ENCODE peak calls at places on chromosome 1, in six cellular contexts. E is IMR-90, N is H9, P is mesenchymal stem cell, Q is neuronal stem cell, B is trophoblast cell. C is an unnamed sample.

GRCh38 chr1:153040950-153041631 is at the start of gene SPRR2D:
- DNase-seq in N (no peak), P (no peak), Q (no peak), B (peak; percentile 7), E (no peak), C (no peak)

GRCh38 chr1:203686091-203686632 is 59.5 kb downstream of the ATP2B4 start:
- DNase-seq in E (peak; percentile 58), N (no peak), B (no peak), P (peak; percentile 64), Q (no peak), C (no peak)

GRCh38 chr1:146007785-146008133 is 11.4 kb upstream of the TXNIP start:
- DNase-seq in B (no peak), N (no peak), Q (no peak), P (no peak), E (no peak), C (no peak)

GRCh38 chr1:205344010-205344808 is 12.5 kb downstream of the KLHDC8A start:
- DNase-seq in B (no peak), E (no peak), P (peak; percentile 30), N (no peak), Q (no peak), C (peak; percentile 67)

GRCh38 chr1:62144238-62144831 is 50.3 kb upstream of the L1TD1 start:
- DNase-seq in P (peak; percentile 47), E (peak; percentile 52), N (peak; percentile 51), Q (peak; percentile 55), B (peak; percentile 61), C (peak; percentile 68)

GRCh38 chr1:152473887-152474537 is 36.6 kb upstream of the LCE5A start:
- DNase-seq in B (peak; percentile 51), P (no peak), E (no peak), Q (no peak), N (no peak), C (no peak)

GRCh38 chr1:77421504-77422233 is 139.8 kb downstream of the AK5 start:
- DNase-seq in E (no peak), N (no peak), P (no peak), B (no peak), Q (no peak), C (no peak)

GRCh38 chr1:6288026-6288425 is 27.1 kb upstream of the GPR153 start:
- DNase-seq in N (no peak), Q (no peak), B (no peak), P (no peak), E (no peak), C (no peak)

GRCh38 chr1:231214918-231215675 is 25.9 kb upstream of the GNPAT start:
- DNase-seq in E (no peak), B (no peak), Q (no peak), P (no peak), N (no peak), C (no peak)

GRCh38 chr1:87240661-87241285 is 87.9 kb upstream of the LMO4 start:
- DNase-seq in Q (no peak), B (peak; percentile 17), E (no peak), P (no peak), N (no peak), C (no peak)

GRCh38 chr1:211259596-211260126 is 495 bp downstream of the RCOR3 start:
- DNase-seq in Q (no peak), E (no peak), P (no peak), B (no peak), N (no peak), C (no peak)

DNA sequence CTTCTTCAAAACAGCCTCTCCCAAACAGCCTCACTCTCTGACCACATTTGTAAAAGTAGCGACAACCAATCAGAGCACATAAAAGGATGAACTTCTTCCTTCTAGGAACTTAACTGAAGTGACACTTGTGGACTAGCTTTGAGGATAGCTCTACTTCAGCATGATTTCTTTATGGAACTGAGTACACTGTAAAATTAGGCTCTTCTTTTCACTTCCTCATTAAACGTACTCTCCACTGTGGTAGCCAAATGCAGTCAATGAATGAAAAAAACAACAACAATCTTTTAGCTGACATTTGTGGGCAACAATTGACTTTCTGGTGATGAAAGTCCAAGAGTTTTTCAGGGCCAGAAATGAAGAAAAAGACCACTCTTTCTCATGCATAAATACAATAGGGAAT is 9.6 kb downstream of the LRRC53 start:
- DNase-seq in N (no peak), B (no peak), P (no peak), Q (no peak), E (no peak), C (no peak)
- H3K27ac ChIP-seq in N (no peak overlapping the region), B (no peak overlapping the region), P (no peak overlapping the region), Q (no peak overlapping the region), E (no peak overlapping the region), C (no peak overlapping the region)

GRCh38 chr1:56574794-56575193 is 4.6 kb downstream of the PLPP3 start:
- DNase-seq in N (no peak), B (no peak), E (no peak), P (no peak), Q (no peak), C (no peak)

GRCh38 chr1:56572334-56573050 is 6.9 kb downstream of the PLPP3 start:
- DNase-seq in B (no peak), Q (no peak), N (no peak), P (no peak), E (no peak), C (no peak)

GRCh38 chr1:56575865-56576264 is 3.5 kb downstream of the PLPP3 start:
- DNase-seq in P (no peak), Q (no peak), B (no peak), N (no peak), E (no peak), C (no peak)

GRCh38 chr1:56570924-56571372 is 8.4 kb downstream of the PLPP3 start:
- DNase-seq in E (no peak), P (no peak), B (no peak), N (no peak), Q (no peak), C (no peak)

GRCh38 chr1:56573311-56573710 is 6.1 kb downstream of the PLPP3 start:
- DNase-seq in P (no peak), E (no peak), B (no peak), N (no peak), Q (no peak), C (no peak)
- H3K4ac ChIP-seq in P (no peak overlapping the region), E (no peak overlapping the region), B (peak overlapping the region; percentile 95), N (no peak overlapping the region), Q (no peak overlapping the region), C (no peak overlapping the region)

GRCh38 chr1:92945748-92946270 is 15.5 kb downstream of the DIPK1A start:
- DNase-seq in P (no peak), E (no peak), B (no peak), N (no peak), Q (no peak), C (no peak)
- H3K4me2 ChIP-seq in P (no peak overlapping the region), E (no peak overlapping the region), B (no peak overlapping the region), N (no peak overlapping the region), Q (no peak overlapping the region), C (no peak overlapping the region)

DNA sequence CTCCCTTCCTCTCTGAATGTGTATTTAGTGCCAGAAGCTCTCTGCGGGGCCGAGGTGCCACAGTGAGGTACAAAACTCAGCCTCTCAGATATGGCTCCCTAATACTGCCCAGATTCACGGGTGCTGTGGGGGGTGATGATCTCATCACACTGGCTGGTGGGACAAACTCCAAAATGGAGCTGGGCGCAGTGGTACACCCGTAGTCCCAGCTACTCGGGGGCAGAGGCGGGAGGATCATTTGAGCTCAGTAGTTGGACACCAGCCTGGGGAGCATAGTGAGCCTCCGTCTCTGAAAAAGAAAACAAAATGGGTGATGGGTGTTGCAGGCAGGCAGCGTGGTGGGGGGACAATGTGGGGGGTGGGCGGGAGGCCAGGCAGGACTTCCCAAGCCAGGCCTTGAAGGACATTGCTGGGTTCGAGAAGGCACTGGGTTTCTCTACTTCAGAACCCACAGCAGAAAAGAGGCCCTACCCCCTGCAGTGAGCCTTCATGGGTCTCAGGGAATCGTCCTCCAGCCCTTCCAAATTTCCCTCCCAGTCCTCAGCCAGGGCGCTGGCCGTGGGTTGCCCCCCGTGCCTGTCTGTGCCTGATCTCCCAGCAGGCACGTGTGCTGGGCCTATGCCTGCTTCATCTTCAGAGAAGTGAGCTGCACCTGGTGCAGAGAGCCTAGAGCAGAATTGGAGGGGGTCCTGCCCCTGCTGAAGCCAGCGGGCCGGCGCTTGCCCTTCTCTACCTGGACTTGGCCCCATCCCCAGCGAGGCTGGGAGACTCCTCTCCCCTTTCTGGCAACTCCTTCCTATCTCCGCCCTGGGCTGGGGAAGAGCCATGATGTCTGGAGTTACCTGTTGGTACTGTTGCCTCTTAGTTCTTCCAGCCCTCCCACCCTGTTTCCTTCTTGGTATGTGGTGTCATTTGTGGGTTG is 14.0 kb downstream of the H6PD start:
- DNase-seq in P (no peak), B (no peak), N (no peak), E (no peak), Q (no peak), C (no peak)
- H3K27ac ChIP-seq in P (no peak overlapping the region), B (no peak overlapping the region), N (no peak overlapping the region), E (no peak overlapping the region), Q (no peak overlapping the region), C (no peak overlapping the region)

GRCh38 chr1:160884579-160884978 is 401 bp downstream of the ITLN1 start:
- DNase-seq in P (no peak), Q (no peak), N (peak; percentile 63), B (peak; percentile 33), E (no peak), C (peak; percentile 67)

GRCh38 chr1:160883586-160883985 is 1.4 kb downstream of the ITLN1 start:
- DNase-seq in E (no peak), B (no peak), Q (no peak), N (no peak), P (no peak), C (no peak)

GRCh38 chr1:160884091-160884490 is 889 bp downstream of the ITLN1 start:
- DNase-seq in E (no peak), B (no peak), Q (no peak), P (no peak), N (no peak), C (no peak)

GRCh38 chr1:160888926-160889325 is 3.9 kb upstream of the ITLN1 start:
- DNase-seq in N (no peak), E (no peak), B (no peak), Q (no peak), P (no peak), C (no peak)

DNA sequence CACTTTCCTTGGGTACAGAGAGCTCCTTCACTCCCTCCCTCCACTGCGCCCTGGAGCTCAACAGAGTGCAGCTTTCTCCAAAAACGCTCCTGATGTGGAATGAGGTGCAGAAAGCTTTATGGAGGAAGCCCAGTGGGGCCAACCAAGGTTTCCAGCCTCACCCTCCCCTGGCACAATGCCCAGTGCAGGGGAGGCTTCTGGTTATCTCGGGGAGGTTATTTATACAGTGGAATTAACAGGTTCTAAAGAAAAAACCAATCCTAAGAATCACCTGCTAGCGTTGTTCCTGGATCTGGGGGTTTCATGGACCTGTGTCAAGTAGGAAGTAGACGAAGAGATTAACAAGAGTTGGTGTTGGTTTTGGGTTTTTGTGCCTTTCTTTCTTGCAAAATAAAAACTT is at the start of gene ITLN1:
- DNase-seq in E (no peak), Q (no peak), P (no peak), B (no peak), N (no peak), C (no peak)
- H3K4ac ChIP-seq in E (no peak within 1 kb of the TSS), Q (no peak within 1 kb of the TSS), P (no peak within 1 kb of the TSS), B (no peak within 1 kb of the TSS), N (no peak within 1 kb of the TSS), C (no peak within 1 kb of the TSS)

DNA sequence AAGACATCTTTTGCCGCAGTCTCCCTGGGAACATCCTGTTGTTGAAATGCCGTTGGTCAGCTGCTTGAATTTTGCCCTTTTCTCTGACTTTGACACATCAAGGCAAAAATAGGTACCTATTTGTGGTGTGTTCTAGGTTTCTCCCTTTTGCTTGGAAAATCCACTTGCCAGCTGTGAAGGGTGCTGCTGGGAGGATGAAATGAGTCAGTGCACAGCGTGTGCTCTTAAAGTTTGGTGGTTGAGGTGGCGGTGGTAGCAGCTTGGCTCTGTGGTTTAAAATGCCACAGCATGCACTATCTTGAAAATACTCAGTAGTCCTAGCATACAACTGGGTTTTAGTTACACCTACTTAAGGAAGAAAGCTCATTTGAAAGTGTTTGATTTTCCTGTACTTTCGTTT is 183.8 kb downstream of the DHRS3 start:
- DNase-seq in N (no peak), Q (no peak), E (peak; percentile 86), B (no peak), P (peak; percentile 55), C (peak; percentile 44)
- H3K4me2 ChIP-seq in N (no peak overlapping the region), Q (no peak overlapping the region), E (peak overlapping the region; percentile 4), B (no peak overlapping the region), P (no peak overlapping the region), C (no peak overlapping the region)